ENCODE peak calls at places on chromosomes 1 and 21, in six cellular contexts. T is pancreas, F is PC-9, Y is OCI-LY7, C is tibial nerve, Q is PC-3. R is an unnamed sample. For H3K4me1, the result is how much of the 10 kb centered on the place peaks cover.

GRCh38 chr1:214154596-214155261 is 126.2 kb upstream of the SMYD2 start:
- DNase-seq in T (no peak), F (no peak), Y (no peak), C (no peak), Q (no peak), R (no peak)

GRCh38 chr1:43979528-43980254 is 681 bp downstream of the B4GALT2 start:
- DNase-seq in T (peak), F (peak), Y (no peak), C (peak), Q (peak), R (peak)

GRCh38 chr1:87329051-87329755 is 523 bp downstream of the LMO4 start:
- DNase-seq in T (peak), F (no peak), Y (peak), C (no peak), Q (peak), R (peak)

GRCh38 chr1:172276120-172276818 is 144.2 kb upstream of the C1orf105 start:
- DNase-seq in T (no peak), F (no peak), Y (no peak), C (no peak), Q (no peak), R (no peak)

GRCh38 chr1:201173736-201174135 is 16.9 kb upstream of the IGFN1 start:
- DNase-seq in T (no peak), F (no peak), Y (no peak), C (no peak), Q (peak), R (no peak)

GRCh38 chr1:31800677-31800967 is 15.2 kb downstream of the SPOCD1 start:
- DNase-seq in T (no peak), F (no peak), Y (no peak), C (no peak), Q (no peak), R (no peak)

GRCh38 chr1:29767088-29767685 is 530.9 kb downstream of the PTPRU start:
- DNase-seq in T (no peak), F (no peak), Y (no peak), C (no peak), Q (no peak), R (no peak)

GRCh38 chr21:34180826-34181359 is 107.5 kb downstream of the MRPS6 start:
- DNase-seq in T (no peak), F (no peak), Y (no peak), C (no peak), Q (no peak), R (no peak)

GRCh38 chr1:207654320-207654719 is 9.4 kb downstream of the CR1L start:
- DNase-seq in T (no peak), F (no peak), Y (no peak), C (no peak), Q (peak), R (no peak)

GRCh38 chr1:158145173-158145719 is 35.4 kb upstream of the CD1D start:
- DNase-seq in T (no peak), F (peak), Y (no peak), C (peak), Q (peak), R (no peak)

GRCh38 chr1:162656266-162656665 is 24.0 kb downstream of the DDR2 start:
- DNase-seq in T (no peak), F (no peak), Y (no peak), C (no peak), Q (peak), R (peak)

DNA sequence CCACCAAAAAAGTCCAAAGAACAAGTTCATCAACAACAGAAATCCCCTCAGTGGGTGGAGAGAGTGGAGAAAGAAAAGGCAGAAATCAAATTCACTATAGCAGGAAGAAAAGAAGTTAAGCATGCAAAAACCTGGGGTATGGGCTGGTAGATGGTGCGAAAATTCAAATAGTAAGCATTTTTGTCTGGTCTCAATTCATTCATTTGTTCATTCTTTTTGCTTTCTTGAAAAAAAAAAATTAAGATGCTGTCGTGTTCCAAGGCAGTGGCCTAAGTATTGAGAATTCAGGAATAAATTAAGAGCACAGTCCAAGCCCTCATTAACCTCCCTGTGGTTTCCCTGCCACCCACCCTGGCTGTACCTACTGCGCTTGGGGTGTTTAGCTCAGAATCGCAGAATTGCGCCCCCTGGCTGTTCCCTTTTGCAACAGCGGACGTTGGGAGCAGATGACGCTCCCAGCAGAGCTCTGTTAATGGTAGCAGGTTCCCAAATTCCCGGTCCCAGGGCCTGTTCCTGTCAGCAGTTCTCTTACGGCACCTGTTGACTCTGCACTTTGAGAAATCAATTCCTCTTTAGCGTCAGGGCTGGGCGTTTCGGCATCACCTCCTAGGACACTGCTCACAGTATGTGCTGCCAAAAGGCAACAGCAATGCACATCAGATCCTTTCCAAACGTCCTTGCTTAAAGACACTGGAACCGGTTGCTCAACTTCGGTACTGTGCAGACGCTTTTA is 34.0 kb upstream of the SSX2IP start:
- DNase-seq in T (no peak), F (no peak), Y (peak), C (no peak), Q (no peak), R (peak)
- TF ChIP-seq CTCF in T (no peak), F (peak), Y (peak), C (no peak), Q (peak), R (no peak)

DNA sequence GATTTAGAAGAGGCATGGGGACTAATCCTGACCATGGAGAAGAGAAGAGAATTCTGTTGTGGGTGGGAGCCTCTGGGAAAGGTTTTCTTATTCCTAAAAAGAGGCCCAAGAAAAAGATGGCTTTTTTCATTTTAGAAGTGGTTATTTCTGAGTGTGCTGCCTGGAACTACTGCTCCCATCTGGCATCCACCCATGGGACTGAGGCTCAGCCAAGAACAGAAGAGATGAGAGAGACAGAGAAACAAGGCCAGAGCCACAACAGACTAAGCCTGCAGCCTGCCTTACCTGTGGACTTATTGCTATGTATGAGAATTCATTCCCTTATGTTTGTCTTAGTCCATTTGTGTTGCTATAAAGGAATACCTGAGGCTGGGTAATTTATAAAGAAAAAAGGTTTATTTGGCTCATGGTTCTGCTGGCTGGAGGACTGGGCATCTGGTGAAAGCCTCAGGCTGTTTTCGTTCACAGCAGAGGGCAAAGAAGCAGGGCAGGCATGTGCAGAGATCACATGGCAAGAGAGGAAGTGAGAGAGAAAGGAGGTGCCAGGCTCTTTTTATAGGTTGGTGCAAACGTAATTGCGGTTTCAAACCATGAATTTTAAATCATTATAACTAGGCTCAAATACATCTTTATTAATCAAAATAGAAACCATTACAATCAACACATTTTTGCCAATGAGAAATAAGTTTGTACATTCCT is 57.5 kb upstream of the PRDM2 start:
- DNase-seq in T (no peak), F (no peak), Y (peak), C (no peak), Q (no peak), R (no peak)
- H3K4me1 ChIP-seq in T (under half), F (under half), Y (under half), C (under half), Q (under half), R (under half)

DNA sequence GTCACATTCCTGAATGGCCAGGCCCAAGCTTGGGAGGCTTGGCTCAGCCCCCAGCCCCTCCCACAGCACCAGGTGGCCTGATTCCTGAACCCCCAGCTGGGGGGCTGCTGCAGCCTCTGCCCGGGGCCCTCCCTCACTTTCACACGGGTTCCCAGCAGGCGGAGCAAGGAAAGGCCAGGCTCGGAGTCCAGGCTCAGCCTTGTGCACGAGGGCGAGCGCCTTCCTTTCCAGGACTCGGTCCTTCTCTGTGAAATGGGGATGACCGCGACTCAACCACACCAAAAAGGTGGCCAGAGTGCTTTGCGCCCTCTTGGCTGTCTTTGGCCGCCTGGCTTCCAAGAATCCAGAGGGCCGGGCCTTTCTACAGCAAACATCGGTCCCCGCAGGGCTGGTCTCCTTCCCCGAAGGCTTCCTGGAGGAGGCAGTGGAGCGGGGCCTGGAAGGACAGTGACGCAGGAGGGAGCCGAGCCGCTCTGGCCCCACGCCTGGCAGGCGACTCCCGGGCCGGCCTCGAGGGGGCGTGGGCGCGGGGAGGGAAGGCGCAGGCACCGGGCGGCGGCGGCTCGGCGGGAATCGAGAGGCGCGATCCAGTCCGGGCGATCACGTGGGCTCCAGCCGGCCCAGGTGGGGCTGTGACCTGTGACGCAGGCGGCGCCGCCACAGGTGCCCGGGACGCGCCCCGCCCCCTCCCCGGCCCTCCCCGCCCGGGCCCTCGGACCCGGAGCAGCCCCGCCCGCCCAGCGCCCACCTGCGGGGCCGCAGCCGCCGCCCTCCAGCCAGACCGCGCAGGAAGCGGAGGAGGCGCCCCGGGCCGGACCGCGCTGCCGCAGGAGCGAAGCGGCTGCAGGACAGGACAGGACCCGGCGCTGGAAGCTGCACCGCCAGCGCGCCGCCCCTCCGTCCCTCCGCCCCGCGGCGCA is at the start of gene ARHGEF16:
- DNase-seq in T (peak), F (peak), Y (no peak), C (no peak), Q (peak), R (peak)
- H3K4me3 ChIP-seq in T (peak), F (peak), Y (no peak), C (peak), Q (peak), R (peak)

GRCh38 chr1:75208862-75209261 is 74.7 kb downstream of the LHX8 start:
- DNase-seq in T (no peak), F (no peak), Y (no peak), C (no peak), Q (no peak), R (no peak)

GRCh38 chr1:75198163-75198562 is 64.0 kb downstream of the LHX8 start:
- DNase-seq in T (no peak), F (no peak), Y (no peak), C (no peak), Q (no peak), R (no peak)

GRCh38 chr1:75202751-75203150 is 68.6 kb downstream of the LHX8 start:
- DNase-seq in T (no peak), F (no peak), Y (no peak), C (no peak), Q (no peak), R (no peak)

GRCh38 chr1:75198761-75199160 is 64.6 kb downstream of the LHX8 start:
- DNase-seq in T (no peak), F (no peak), Y (no peak), C (no peak), Q (no peak), R (no peak)

GRCh38 chr1:75203415-75204277 is 69.5 kb downstream of the LHX8 start:
- DNase-seq in T (no peak), F (no peak), Y (peak), C (peak), Q (peak), R (peak)
- TF ChIP-seq CTCF in T (peak), F (peak), Y (peak), C (peak), Q (peak), R (peak)

GRCh38 chr1:12480748-12481362 is 137.2 kb downstream of the DHRS3 start:
- DNase-seq in T (peak), F (peak), Y (peak), C (no peak), Q (peak), R (peak)
- H3K4me1 ChIP-seq in T (under half), F (half or more), Y (under half), C (half or more), Q (half or more), R (under half)

GRCh38 chr1:241229216-241229615 is 127.8 kb downstream of the RGS7 start:
- DNase-seq in T (no peak), F (no peak), Y (no peak), C (no peak), Q (no peak), R (no peak)
- H3K4me3 ChIP-seq in T (peak), F (no peak), Y (no peak), C (no peak), Q (no peak), R (no peak)

GRCh38 chr1:205965039-205965630 is 21.9 kb upstream of the SLC26A9 start:
- DNase-seq in T (no peak), F (no peak), Y (no peak), C (no peak), Q (no peak), R (no peak)
- TF ChIP-seq CTCF in T (no peak), F (no peak), Y (no peak), C (no peak), Q (no peak), R (no peak)

R was measured in osteoblast.